ENCODE peak calls at places on chromosomes 1 and 21, in ten cellular contexts. S is LHCN-M2; Z is ELF-1; G is T-helper 17 cell; T is natural killer cell treated with Interleukin-12 subunit alpha and Interleukin-12 subunit beta and Interleukin-15 and Interleukin-18, amount 100 ng/mL, for 72 hours; Y is skeletal muscle cell; U is activated T-cell treated with anti-CD3 and anti-CD28 coated beads, Interleukin-2, amount 50 U/mL, for 24 hours; L is CD4-positive, alpha-beta T cell; J is iris pigment epithelial cell; M is endothelial cell of umbilical vein. F is an unnamed sample.

GRCh38 chr1:26721669-26722355 is 26.0 kb downstream of the ARID1A start:
- DNase-seq in S (peak), Z (no peak), G (no peak), T (no peak), Y (no peak), U (no peak), L (no peak), J (no peak), M (no peak), F (no peak)

GRCh38 chr1:3543076-3544049 is 67.9 kb downstream of the MEGF6 start:
- DNase-seq in S (peak), Z (peak), G (no peak), T (no peak), Y (peak), U (no peak), L (no peak), J (peak), M (peak), F (no peak)

GRCh38 chr1:174875306-174875705 is 124.4 kb upstream of the CACYBP start:
- DNase-seq in S (no peak), Z (peak), G (no peak), T (no peak), Y (no peak), U (no peak), L (peak), J (no peak), M (no peak), F (no peak)

GRCh38 chr1:234062166-234062565 is 157.7 kb downstream of the SLC35F3 start:
- DNase-seq in S (no peak), Z (no peak), G (no peak), T (no peak), Y (no peak), U (no peak), L (no peak), J (no peak), M (no peak), F (no peak)

GRCh38 chr1:30507391-30508174 is 215.8 kb downstream of the MATN1 start:
- DNase-seq in S (no peak), Z (no peak), G (no peak), T (no peak), Y (no peak), U (no peak), L (no peak), J (no peak), M (no peak), F (no peak)

GRCh38 chr1:21292991-21293536 is 2.8 kb upstream of the ECE1 start:
- DNase-seq in S (no peak), Z (no peak), G (no peak), T (no peak), Y (no peak), U (peak), L (peak), J (no peak), M (no peak), F (no peak)

GRCh38 chr1:27331426-27331825 is 9.5 kb downstream of the TMEM222 start:
- DNase-seq in S (no peak), Z (no peak), G (no peak), T (peak), Y (no peak), U (no peak), L (no peak), J (no peak), M (no peak), F (no peak)

GRCh38 chr1:76944942-76945341 is 77.7 kb downstream of the ST6GALNAC5 start:
- DNase-seq in S (peak), Z (no peak), G (no peak), T (no peak), Y (no peak), U (no peak), L (no peak), J (peak), M (no peak), F (no peak)

GRCh38 chr21:25375675-25376074 is 231.6 kb downstream of the MRPL39 start:
- DNase-seq in S (peak), Z (no peak), G (no peak), T (no peak), Y (no peak), U (no peak), L (no peak), J (peak), M (peak), F (no peak)

F was measured in RKO.